ENCODE peak calls at places on chromosomes 2 and 18, in seven cellular contexts. K, B, G, P, I, W and A are unnamed samples.
A peak's percentile ranks its signal among the peaks of the same experiment; 100 is the strongest.

GRCh38 chr2:68698567-68699377 is 35.8 kb upstream of the ARHGAP25 start:
- DNase-seq in K (no peak), B (no peak), G (no peak), P (no peak), I (no peak), W (no peak), A (no peak)

GRCh38 chr2:164495491-164496223 is 125.6 kb downstream of the GRB14 start:
- DNase-seq in K (no peak), B (no peak), G (no peak), P (no peak), I (peak; percentile 72), W (no peak), A (peak; percentile 13)

GRCh38 chr2:218873359-218874194 is 7.1 kb upstream of the WNT10A start:
- DNase-seq in K (no peak), B (no peak), G (no peak), P (peak; percentile 79), I (no peak), W (no peak), A (no peak)

GRCh38 chr18:9421096-9421495 is 54.2 kb upstream of the RALBP1 start:
- DNase-seq in K (no peak), B (no peak), G (no peak), P (no peak), I (no peak), W (no peak), A (no peak)

GRCh38 chr2:240209493-240209892 is 69.0 kb upstream of the OTOS start:
- DNase-seq in K (no peak), B (no peak), G (no peak), P (peak; percentile 54), I (no peak), W (no peak), A (no peak)

GRCh38 chr2:127448526-127448925 is 30.3 kb downstream of the PROC start:
- DNase-seq in K (no peak), B (no peak), G (no peak), P (no peak), I (no peak), W (no peak), A (no peak)

GRCh38 chr2:191013617-191013875 is 425 bp downstream of the STAT1 start:
- DNase-seq in K (no peak), B (no peak), G (no peak), P (no peak), I (no peak), W (no peak), A (no peak)

GRCh38 chr2:13650586-13651180 is 933.9 kb downstream of the TRIB2 start:
- DNase-seq in K (no peak), B (no peak), G (no peak), P (no peak), I (peak; percentile 6), W (no peak), A (no peak)

GRCh38 chr2:102801098-102801718 is 39.4 kb downstream of the TMEM182 start:
- DNase-seq in K (no peak), B (no peak), G (no peak), P (no peak), I (peak; percentile 82), W (peak; percentile 31), A (no peak)

GRCh38 chr2:169933124-169933711 is 106.0 kb downstream of the UBR3 start:
- DNase-seq in K (no peak), B (no peak), G (no peak), P (no peak), I (peak; percentile 57), W (no peak), A (peak; percentile 4)

GRCh38 chr2:63345285-63345633 is 243.0 kb downstream of the WDPCP start:
- DNase-seq in K (no peak), B (no peak), G (no peak), P (no peak), I (no peak), W (no peak), A (no peak)

GRCh38 chr2:166375736-166376487 is at the start of gene SCN9A:
- DNase-seq in K (no peak), B (peak; percentile 62), G (peak; percentile 85), P (peak; percentile 91), I (peak; percentile 92), W (peak; percentile 92), A (peak; percentile 68)

GRCh38 chr2:1051075-1051474 is 100.4 kb downstream of the SNTG2 start:
- DNase-seq in K (no peak), B (no peak), G (no peak), P (no peak), I (peak; percentile 16), W (no peak), A (no peak)

GRCh38 chr18:80202264-80202998 is 44.9 kb downstream of the PARD6G start:
- DNase-seq in K (no peak), B (no peak), G (peak; percentile 22), P (no peak), I (no peak), W (no peak), A (no peak)

GRCh38 chr18:27865431-27865830 is 311.5 kb downstream of the CDH2 start:
- DNase-seq in K (no peak), B (no peak), G (no peak), P (no peak), I (no peak), W (no peak), A (no peak)

GRCh38 chr2:128716371-128716770 is 397.7 kb upstream of the HS6ST1 start:
- DNase-seq in K (no peak), B (no peak), G (no peak), P (no peak), I (no peak), W (no peak), A (no peak)

GRCh38 chr2:148814853-148815419 is 60.1 kb upstream of the KIF5C start:
- DNase-seq in K (no peak), B (no peak), G (peak; percentile 26), P (no peak), I (no peak), W (no peak), A (no peak)

GRCh38 chr2:74516070-74516633 is 1.9 kb downstream of the TLX2 start:
- DNase-seq in K (peak; percentile 90), B (no peak), G (peak; percentile 95), P (peak; percentile 86), I (no peak), W (peak; percentile 61), A (no peak)

GRCh38 chr2:3742743-3743142 is 39.4 kb downstream of the DCDC2C start:
- DNase-seq in K (no peak), B (no peak), G (no peak), P (no peak), I (no peak), W (no peak), A (no peak)

GRCh38 chr2:3741867-3742602 is 38.7 kb downstream of the DCDC2C start:
- DNase-seq in K (no peak), B (no peak), G (no peak), P (no peak), I (no peak), W (no peak), A (no peak)

GRCh38 chr2:3745901-3746300 is 42.5 kb downstream of the DCDC2C start:
- DNase-seq in K (no peak), B (no peak), G (no peak), P (no peak), I (no peak), W (no peak), A (no peak)

GRCh38 chr2:3741372-3741771 is 38.0 kb downstream of the DCDC2C start:
- DNase-seq in K (no peak), B (no peak), G (no peak), P (no peak), I (no peak), W (no peak), A (no peak)

DNA sequence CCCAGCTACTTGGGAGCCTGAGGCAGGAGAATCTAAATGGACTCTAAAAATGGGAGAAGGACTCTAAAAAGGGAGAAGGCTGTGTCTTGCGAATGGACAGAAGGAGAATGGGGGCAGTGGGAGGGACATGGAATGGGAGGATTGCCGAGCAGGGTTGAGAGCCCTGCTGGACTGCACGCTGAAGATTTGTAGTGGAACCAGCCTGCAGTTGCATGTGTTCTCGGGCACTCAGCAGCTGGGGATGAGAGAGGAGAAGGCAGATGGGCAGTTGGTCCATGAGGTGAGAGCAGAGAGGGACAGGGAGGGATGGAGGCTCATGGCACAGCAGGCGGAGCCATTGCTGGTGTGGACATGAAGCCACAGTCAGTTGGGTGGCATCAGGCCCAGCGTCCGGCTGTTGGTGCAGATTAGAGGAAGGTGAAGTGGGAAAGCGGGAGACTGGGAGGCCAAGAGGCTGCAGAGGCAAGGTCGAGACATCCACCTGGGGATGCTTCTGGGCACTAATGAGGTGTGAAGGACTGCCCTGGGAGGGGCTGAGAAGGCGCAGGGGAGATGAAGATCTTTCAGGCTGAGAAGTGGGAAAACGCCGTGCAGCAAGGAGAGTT is 40.7 kb downstream of the DCDC2C start:
- DNase-seq in K (no peak), B (no peak), G (no peak), P (no peak), I (no peak), W (no peak), A (no peak)
- TF ChIP-seq POLR2A in K (no peak), B (no peak), G (no peak), P (no peak), I (no peak), W (no peak), A (no peak)

GRCh38 chr2:85409719-85410583 is at the start of gene CAPG:
- DNase-seq in K (peak; percentile 75), B (peak; percentile 75), G (peak; percentile 53), P (peak; percentile 96), I (peak; percentile 55), W (peak; percentile 65), A (peak; percentile 72)
- TF ChIP-seq POLR2A in K (no peak), B (no peak), G (no peak), P (no peak), I (peak; percentile 26), W (no peak), A (no peak)

GRCh38 chr2:84441036-84441435 is 18.0 kb downstream of the SUCLG1 start:
- DNase-seq in K (no peak), B (no peak), G (no peak), P (no peak), I (no peak), W (no peak), A (no peak)

GRCh38 chr2:84441505-84441904 is 17.6 kb downstream of the SUCLG1 start:
- DNase-seq in K (no peak), B (no peak), G (no peak), P (no peak), I (no peak), W (no peak), A (no peak)

GRCh38 chr2:84435331-84436081 is 23.6 kb downstream of the SUCLG1 start:
- DNase-seq in K (no peak), B (no peak), G (no peak), P (no peak), I (no peak), W (no peak), A (no peak)
- TF ChIP-seq POLR2A in K (no peak), B (no peak), G (no peak), P (no peak), I (no peak), W (no peak), A (no peak)

DNA sequence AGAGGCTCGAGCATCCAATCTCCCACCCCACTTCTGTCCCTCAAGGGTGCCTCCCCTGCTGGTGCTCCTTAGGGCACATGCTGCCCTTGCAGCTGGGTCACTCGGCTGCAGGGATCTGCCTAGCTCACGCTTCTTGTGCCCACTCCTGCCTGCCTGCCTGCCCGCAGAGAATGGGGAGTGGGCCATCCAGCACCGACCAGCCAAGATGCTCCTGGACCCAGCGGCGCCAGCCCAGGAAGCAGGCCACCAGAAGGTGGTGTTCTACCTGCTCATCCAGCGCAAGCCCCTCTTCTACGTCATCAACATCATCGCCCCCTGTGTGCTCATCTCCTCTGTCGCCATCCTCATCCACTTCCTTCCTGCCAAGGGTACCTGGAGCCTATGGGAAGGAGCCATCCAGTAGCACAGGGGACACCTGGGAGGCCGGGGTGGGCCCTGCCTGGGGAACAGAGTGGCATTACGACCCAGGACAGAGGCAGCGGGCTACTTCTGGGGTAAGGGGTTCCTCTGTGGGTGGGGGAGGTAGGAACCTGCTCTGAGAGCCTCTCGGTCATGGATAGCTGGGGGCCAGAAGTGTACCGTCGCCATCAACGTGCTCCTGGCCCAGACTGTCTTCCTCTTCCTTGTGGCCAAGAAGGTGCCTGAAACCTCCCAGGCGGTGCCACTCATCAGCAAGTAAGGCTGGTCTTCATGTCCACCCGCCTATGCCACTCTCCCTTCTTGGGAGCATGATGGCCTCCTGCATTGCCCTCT is 3.4 kb downstream of the CHRNG start:
- DNase-seq in K (no peak), B (peak; percentile 47), G (peak; percentile 39), P (no peak), I (no peak), W (no peak), A (no peak)
- TF ChIP-seq POLR2A in K (peak; percentile 31), B (no peak), G (no peak), P (no peak), I (peak; percentile 6), W (no peak), A (no peak)